ENCODE peak calls at places on chromosomes 1 and 21, in six cellular contexts. S is dorsolateral prefrontal cortex, C is GM23338, E is tibial nerve, X is aorta, Y is left ventricle myocardium inferior. K is an unnamed sample.

GRCh38 chr1:26994020-26994745 is 691 bp downstream of the TRNP1 start:
- DNase-seq in S (no peak), C (peak), E (no peak), X (no peak), Y (peak), K (no peak)

GRCh38 chr1:17287377-17287776 is 20.6 kb upstream of the PADI4 start:
- DNase-seq in S (no peak), C (no peak), E (no peak), X (no peak), Y (no peak), K (no peak)

GRCh38 chr1:219931033-219931432 is 2.7 kb upstream of the SLC30A10 start:
- DNase-seq in S (no peak), C (peak), E (no peak), X (no peak), Y (no peak), K (no peak)

GRCh38 chr21:44896561-44897286 is 23.2 kb upstream of the PTTG1IP start:
- DNase-seq in S (no peak), C (no peak), E (no peak), X (no peak), Y (peak), K (no peak)

GRCh38 chr1:4594286-4594991 is 60.0 kb upstream of the AJAP1 start:
- DNase-seq in S (no peak), C (no peak), E (no peak), X (no peak), Y (no peak), K (no peak)

GRCh38 chr1:238101923-238102322 is 211.2 kb upstream of the ZP4 start:
- DNase-seq in S (no peak), C (no peak), E (no peak), X (no peak), Y (no peak), K (no peak)

GRCh38 chr1:221431068-221431651 is 310.7 kb downstream of the DUSP10 start:
- DNase-seq in S (no peak), C (no peak), E (no peak), X (no peak), Y (no peak), K (no peak)

GRCh38 chr1:149986486-149987296 is 23.8 kb downstream of the OTUD7B start:
- DNase-seq in S (no peak), C (no peak), E (no peak), X (no peak), Y (no peak), K (no peak)

GRCh38 chr21:34983680-34984086 is 65.4 kb downstream of the RUNX1 start:
- DNase-seq in S (no peak), C (no peak), E (no peak), X (no peak), Y (no peak), K (no peak)

GRCh38 chr1:1157426-1157913 is 16.2 kb upstream of the TTLL10 start:
- DNase-seq in S (peak), C (peak), E (peak), X (peak), Y (peak), K (peak)

GRCh38 chr1:10920063-10920626 is 92.3 kb upstream of the TARDBP start:
- DNase-seq in S (no peak), C (no peak), E (no peak), X (no peak), Y (no peak), K (no peak)

GRCh38 chr1:1873186-1873585 is 17.7 kb downstream of the GNB1 start:
- DNase-seq in S (no peak), C (no peak), E (no peak), X (peak), Y (peak), K (peak)

GRCh38 chr1:228836954-228837481 is 101.7 kb downstream of the RHOU start:
- DNase-seq in S (no peak), C (no peak), E (no peak), X (no peak), Y (no peak), K (no peak)

GRCh38 chr1:204128464-204128963 is 23.3 kb downstream of the ETNK2 start:
- DNase-seq in S (no peak), C (no peak), E (no peak), X (no peak), Y (no peak), K (no peak)

GRCh38 chr1:212002536-212002935 is 32.8 kb downstream of the INTS7 start:
- DNase-seq in S (no peak), C (peak), E (no peak), X (no peak), Y (no peak), K (no peak)

DNA sequence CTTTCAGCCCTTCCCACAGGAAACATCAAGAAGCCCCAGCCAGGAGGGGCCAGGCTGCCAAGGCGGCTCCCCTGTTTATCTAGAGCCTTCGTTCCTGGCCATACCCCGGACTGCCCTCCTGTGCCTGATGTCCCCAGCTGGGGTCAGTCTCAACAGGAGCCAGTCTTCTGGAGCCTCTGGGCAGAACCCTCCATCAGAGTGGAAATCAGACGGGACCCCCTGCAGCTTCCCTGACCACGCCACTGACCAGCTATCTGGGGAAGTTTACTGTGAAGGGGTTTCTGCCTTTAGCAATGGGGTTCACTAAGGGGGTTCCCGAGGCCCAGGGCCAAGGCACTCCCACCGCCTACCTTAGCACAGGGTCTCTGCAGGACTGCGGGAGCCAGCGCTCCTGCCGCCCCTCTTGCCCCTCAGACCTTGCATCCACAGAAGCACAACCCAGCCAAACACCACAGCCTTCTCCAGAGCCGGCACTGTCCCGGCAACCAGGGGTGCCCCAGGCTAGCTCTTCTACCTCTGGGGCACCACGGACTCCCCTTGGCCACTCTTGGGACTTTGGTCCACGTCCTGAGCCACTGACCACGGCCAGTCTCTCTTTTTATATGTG is 3.5 kb upstream of the MTFR1L start:
- DNase-seq in S (no peak), C (no peak), E (no peak), X (no peak), Y (no peak), K (no peak)
- H3K4me3 ChIP-seq in S (no peak), C (no peak), E (no peak), X (no peak), Y (no peak), K (no peak)

GRCh38 chr1:76989976-76990375 is 122.7 kb downstream of the ST6GALNAC5 start:
- DNase-seq in S (no peak), C (no peak), E (no peak), X (no peak), Y (no peak), K (no peak)
- H3K4me3 ChIP-seq in S (no peak), C (no peak), E (no peak), X (no peak), Y (no peak), K (no peak)

DNA sequence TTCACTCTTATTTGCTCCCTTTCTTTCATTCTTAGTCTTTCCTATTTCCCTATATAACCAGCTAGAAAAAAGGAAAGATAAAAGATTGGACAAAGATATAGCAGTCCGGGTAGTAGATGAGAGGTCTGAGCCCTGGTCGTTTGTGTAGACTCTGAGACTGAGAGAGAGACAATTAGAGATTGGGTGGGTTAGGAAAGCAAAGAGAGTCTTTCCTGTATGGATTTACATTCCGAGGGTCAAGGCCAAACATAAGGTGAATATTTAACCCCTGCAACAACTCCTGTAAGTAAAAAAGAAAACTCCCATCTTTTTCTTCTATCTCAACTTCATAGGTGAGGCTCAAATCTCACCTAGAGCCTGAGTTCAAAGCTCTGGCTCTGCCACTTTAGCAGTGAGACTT is 218.0 kb upstream of the FGGY start:
- DNase-seq in S (no peak), C (peak), E (no peak), X (no peak), Y (no peak), K (no peak)
- H3K4me3 ChIP-seq in S (no peak), C (peak), E (no peak), X (no peak), Y (no peak), K (no peak)

DNA sequence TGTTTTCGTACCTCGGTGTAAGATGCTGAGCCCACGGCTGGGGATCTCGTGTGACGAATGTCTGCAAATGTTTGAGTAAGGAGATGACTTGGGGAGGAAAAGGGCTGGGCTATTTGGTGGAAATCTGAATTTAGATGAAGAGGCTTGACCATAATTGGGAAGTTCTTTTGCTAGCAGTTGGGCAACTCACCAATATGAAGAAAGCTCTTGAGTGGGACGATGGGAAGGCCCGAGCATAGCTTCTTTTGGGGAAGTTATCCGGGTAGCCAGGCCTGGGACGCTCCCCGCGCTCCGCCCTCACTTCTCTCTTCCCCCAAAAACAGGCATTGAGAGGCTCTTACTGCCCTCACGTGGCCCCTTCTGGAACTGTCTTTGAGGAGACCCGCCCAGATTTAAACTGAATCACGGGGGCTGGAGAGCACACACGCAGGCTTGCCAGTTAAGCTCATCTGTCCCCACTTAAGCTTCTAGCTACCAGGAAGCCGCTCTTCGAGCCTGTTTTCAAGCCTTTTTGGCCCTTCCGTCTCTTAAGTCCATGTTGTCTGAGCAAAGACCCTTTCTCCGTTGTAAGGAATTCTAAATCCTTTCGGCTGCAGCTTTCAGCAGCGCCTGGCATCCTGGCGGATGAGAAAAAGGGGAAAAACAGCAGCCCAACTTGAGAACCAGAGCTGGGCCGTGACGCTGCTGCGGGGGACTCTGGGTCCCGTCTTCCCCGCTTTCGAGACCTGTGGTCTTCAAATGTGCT is 93.1 kb downstream of the NID1 start:
- DNase-seq in S (peak), C (peak), E (peak), X (peak), Y (peak), K (peak)
- H3K4me3 ChIP-seq in S (peak), C (peak), E (peak), X (peak), Y (peak), K (peak)

GRCh38 chr1:12150456-12151200 is 16.2 kb upstream of the TNFRSF1B start:
- DNase-seq in S (no peak), C (no peak), E (no peak), X (no peak), Y (no peak), K (no peak)

GRCh38 chr1:12148160-12148957 is 18.4 kb upstream of the TNFRSF1B start:
- DNase-seq in S (no peak), C (no peak), E (no peak), X (no peak), Y (no peak), K (no peak)

GRCh38 chr1:12149791-12150175 is 17.0 kb upstream of the TNFRSF1B start:
- DNase-seq in S (no peak), C (no peak), E (no peak), X (no peak), Y (no peak), K (no peak)

GRCh38 chr1:12147116-12147753 is 19.6 kb upstream of the TNFRSF1B start:
- DNase-seq in S (no peak), C (no peak), E (no peak), X (no peak), Y (no peak), K (no peak)

GRCh38 chr1:12148958-12149790 is 17.6 kb upstream of the TNFRSF1B start:
- DNase-seq in S (no peak), C (no peak), E (no peak), X (no peak), Y (no peak), K (no peak)
- H3K4me3 ChIP-seq in S (no peak), C (no peak), E (no peak), X (no peak), Y (no peak), K (no peak)

K was measured in testis.